ENCODE peak calls at places on chromosomes 11 and 22, in nine cellular contexts. J, K, P, G, S, F, N, I and E are unnamed samples. For H3K4me1, the result is how much of the 10 kb centered on the place peaks cover.

GRCh38 chr11:116605543-116605942 is 167.2 kb downstream of the BUD13 start:
- DNase-seq in J (peak), K (no peak), P (peak), G (no peak), S (peak), F (peak), N (peak), I (no peak), E (no peak)

GRCh38 chr11:106937113-106937512 is 81.2 kb downstream of the GUCY1A2 start:
- DNase-seq in J (no peak), K (no peak), P (no peak), G (no peak), S (no peak), F (no peak), N (no peak), I (no peak), E (no peak)

GRCh38 chr11:86577663-86578636 is 94.5 kb downstream of the ME3 start:
- DNase-seq in J (no peak), K (no peak), P (peak), G (no peak), S (no peak), F (no peak), N (peak), I (peak), E (no peak)

GRCh38 chr11:14373941-14374646 is 15.1 kb upstream of the RRAS2 start:
- DNase-seq in J (no peak), K (no peak), P (peak), G (no peak), S (no peak), F (peak), N (peak), I (no peak), E (no peak)

GRCh38 chr11:102800774-102801173 is 2.8 kb upstream of the MMP1 start:
- DNase-seq in J (no peak), K (no peak), P (no peak), G (no peak), S (no peak), F (no peak), N (no peak), I (no peak), E (no peak)

GRCh38 chr11:65586676-65587075 is 8.9 kb downstream of the KCNK7 start:
- DNase-seq in J (no peak), K (no peak), P (peak), G (no peak), S (no peak), F (peak), N (no peak), I (no peak), E (no peak)

GRCh38 chr22:47367107-47367690 is 604.7 kb downstream of the TBC1D22A start:
- DNase-seq in J (no peak), K (no peak), P (no peak), G (no peak), S (no peak), F (peak), N (no peak), I (no peak), E (no peak)

GRCh38 chr11:43278302-43278956 is 33.4 kb upstream of the API5 start:
- DNase-seq in J (no peak), K (no peak), P (peak), G (no peak), S (no peak), F (peak), N (peak), I (no peak), E (no peak)

GRCh38 chr11:8023831-8024555 is 36.9 kb downstream of the EIF3F start:
- DNase-seq in J (no peak), K (no peak), P (peak), G (no peak), S (no peak), F (no peak), N (no peak), I (no peak), E (no peak)

GRCh38 chr22:49968313-49968830 is 7.8 kb downstream of the PIM3 start:
- DNase-seq in J (peak), K (no peak), P (no peak), G (peak), S (no peak), F (peak), N (no peak), I (peak), E (no peak)

GRCh38 chr22:39073941-39074340 is 3.1 kb upstream of the APOBEC3G start:
- DNase-seq in J (no peak), K (no peak), P (no peak), G (no peak), S (no peak), F (no peak), N (no peak), I (no peak), E (no peak)

GRCh38 chr11:69099193-69099592 is 50.5 kb downstream of the TPCN2 start:
- DNase-seq in J (no peak), K (no peak), P (no peak), G (no peak), S (no peak), F (no peak), N (no peak), I (no peak), E (no peak)

GRCh38 chr22:47088480-47089145 is 326.2 kb downstream of the TBC1D22A start:
- DNase-seq in J (no peak), K (no peak), P (no peak), G (no peak), S (no peak), F (no peak), N (no peak), I (no peak), E (no peak)

GRCh38 chr11:102664001-102664752 is 39.0 kb upstream of the MMP20 start:
- DNase-seq in J (no peak), K (no peak), P (peak), G (no peak), S (no peak), F (peak), N (peak), I (no peak), E (no peak)

GRCh38 chr11:128424271-128424709 is 163.1 kb downstream of the ETS1 start:
- DNase-seq in J (peak), K (no peak), P (peak), G (no peak), S (no peak), F (peak), N (no peak), I (peak), E (no peak)

GRCh38 chr11:44444770-44445321 is 120.6 kb upstream of the CD82 start:
- DNase-seq in J (no peak), K (no peak), P (no peak), G (no peak), S (no peak), F (no peak), N (no peak), I (no peak), E (no peak)

GRCh38 chr11:69475866-69476714 is 5.4 kb upstream of the LINC01488 start:
- DNase-seq in J (no peak), K (no peak), P (no peak), G (no peak), S (no peak), F (peak), N (no peak), I (peak), E (no peak)

GRCh38 chr22:19291580-19292261 is at the start of gene CLTCL1:
- DNase-seq in J (peak), K (peak), P (peak), G (peak), S (no peak), F (peak), N (peak), I (peak), E (peak)

GRCh38 chr11:47373876-47374820 is 4.2 kb downstream of the SPI1 start:
- DNase-seq in J (peak), K (peak), P (peak), G (peak), S (no peak), F (peak), N (peak), I (peak), E (peak)

GRCh38 chr11:27012254-27012921 is 18.5 kb downstream of the FIBIN start:
- DNase-seq in J (no peak), K (no peak), P (peak), G (no peak), S (no peak), F (no peak), N (no peak), I (no peak), E (no peak)

GRCh38 chr11:86068138-86068861 is 584 bp downstream of the PICALM start:
- DNase-seq in J (peak), K (peak), P (peak), G (peak), S (no peak), F (peak), N (peak), I (no peak), E (peak)

GRCh38 chr11:77047007-77047927 is 13.1 kb downstream of the B3GNT6 start:
- DNase-seq in J (peak), K (peak), P (peak), G (peak), S (peak), F (peak), N (peak), I (no peak), E (peak)

GRCh38 chr11:68043349-68044144 is 4.7 kb downstream of the TCIRG1 start:
- DNase-seq in J (peak), K (no peak), P (peak), G (no peak), S (no peak), F (no peak), N (no peak), I (peak), E (no peak)

GRCh38 chr11:44711772-44712608 is 14.8 kb upstream of the TSPAN18 start:
- DNase-seq in J (no peak), K (no peak), P (no peak), G (no peak), S (no peak), F (peak), N (no peak), I (peak), E (no peak)

DNA sequence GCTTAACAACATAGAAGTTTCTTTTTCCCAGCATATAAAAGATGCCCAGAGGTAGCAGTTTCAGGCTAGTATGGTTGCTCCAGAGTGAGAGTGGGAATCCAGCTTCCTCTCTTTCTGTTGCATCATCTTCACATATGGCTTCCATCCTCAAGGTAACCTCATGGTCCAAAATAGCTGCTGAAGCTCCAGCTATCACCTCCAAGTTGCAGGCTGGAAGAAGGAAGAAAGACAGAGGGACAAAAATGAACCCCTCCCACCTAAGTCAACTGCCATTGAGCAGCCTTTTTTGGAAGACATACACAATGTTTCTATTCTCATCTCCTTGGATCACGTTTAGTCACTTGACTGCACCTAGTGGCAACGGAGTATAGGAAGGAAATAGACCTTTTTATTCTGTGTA is 5.3 kb downstream of the CSF2RB start:
- DNase-seq in J (no peak), K (no peak), P (no peak), G (peak), S (no peak), F (no peak), N (no peak), I (no peak), E (no peak)
- H3K4me1 ChIP-seq in J (under half), K (under half), P (under half), G (under half), S (under half), F (under half), N (under half), I (under half), E (under half)

GRCh38 chr11:9386901-9387300 is 2.4 kb downstream of the IPO7 start:
- DNase-seq in J (no peak), K (no peak), P (no peak), G (no peak), S (no peak), F (no peak), N (no peak), I (no peak), E (no peak)
- H3K4me3 ChIP-seq in J (no peak), K (no peak), P (no peak), G (no peak), S (peak), F (peak), N (no peak), I (no peak), E (no peak)

GRCh38 chr11:18221274-18221876 is 15.2 kb downstream of the SAA4 start:
- DNase-seq in J (no peak), K (no peak), P (no peak), G (no peak), S (no peak), F (no peak), N (no peak), I (peak), E (no peak)

GRCh38 chr11:18225906-18226305 is 10.7 kb downstream of the SAA4 start:
- DNase-seq in J (no peak), K (no peak), P (no peak), G (no peak), S (no peak), F (no peak), N (no peak), I (no peak), E (no peak)

GRCh38 chr11:18223937-18224387 is 12.6 kb downstream of the SAA4 start:
- DNase-seq in J (no peak), K (no peak), P (no peak), G (no peak), S (no peak), F (no peak), N (peak), I (no peak), E (no peak)

DNA sequence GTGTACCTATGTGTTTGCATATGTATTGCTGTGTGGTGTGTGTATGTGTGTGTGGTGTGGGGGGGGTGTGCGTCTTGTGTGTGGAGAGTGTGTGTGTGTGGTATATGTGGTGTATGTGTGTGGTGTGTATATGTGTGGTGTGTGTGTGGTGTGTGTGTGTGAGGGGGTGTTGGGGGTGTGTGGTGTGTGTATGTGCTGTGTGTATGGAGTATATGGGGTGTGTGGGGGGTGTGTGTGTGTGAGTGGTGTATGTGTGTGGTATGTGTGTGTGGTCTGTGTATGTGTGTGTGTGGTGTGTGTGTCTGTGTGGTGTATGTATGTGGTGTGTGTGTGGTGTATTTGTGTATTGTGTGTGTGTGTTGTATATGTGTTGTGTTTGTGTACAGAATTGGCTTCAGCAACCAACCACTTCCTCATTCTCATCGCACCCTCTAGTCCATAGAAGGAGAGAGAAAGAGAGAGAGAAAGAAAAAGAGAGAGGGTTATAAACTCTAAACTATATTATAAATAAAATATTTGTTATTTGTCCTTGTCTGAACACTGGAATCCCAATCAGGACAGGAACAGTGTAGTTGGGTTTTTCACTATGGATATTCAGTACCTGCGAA is 13.7 kb downstream of the SAA4 start:
- DNase-seq in J (no peak), K (no peak), P (no peak), G (no peak), S (no peak), F (no peak), N (no peak), I (no peak), E (no peak)
- H3K4me1 ChIP-seq in J (under half), K (under half), P (under half), G (under half), S (under half), F (under half), N (half or more), I (under half), E (under half)

GRCh38 chr22:31103899-31104694 is 3.3 kb downstream of the SELENOM start:
- DNase-seq in J (no peak), K (no peak), P (no peak), G (no peak), S (no peak), F (no peak), N (no peak), I (no peak), E (no peak)

GRCh38 chr22:31104869-31105268 is 2.5 kb downstream of the SELENOM start:
- DNase-seq in J (no peak), K (no peak), P (no peak), G (no peak), S (no peak), F (peak), N (no peak), I (no peak), E (no peak)

GRCh38 chr22:31106001-31106571 is 1.3 kb downstream of the SELENOM start:
- DNase-seq in J (peak), K (no peak), P (no peak), G (no peak), S (no peak), F (peak), N (no peak), I (no peak), E (no peak)

GRCh38 chr22:31106651-31107205 is 640 bp downstream of the SELENOM start:
- DNase-seq in J (peak), K (no peak), P (peak), G (no peak), S (no peak), F (no peak), N (no peak), I (no peak), E (no peak)

GRCh38 chr22:31105282-31105929 is 2.0 kb downstream of the SELENOM start:
- DNase-seq in J (no peak), K (no peak), P (no peak), G (no peak), S (no peak), F (peak), N (no peak), I (no peak), E (no peak)
- H3K4me3 ChIP-seq in J (no peak), K (no peak), P (no peak), G (no peak), S (no peak), F (no peak), N (no peak), I (peak), E (no peak)

DNA sequence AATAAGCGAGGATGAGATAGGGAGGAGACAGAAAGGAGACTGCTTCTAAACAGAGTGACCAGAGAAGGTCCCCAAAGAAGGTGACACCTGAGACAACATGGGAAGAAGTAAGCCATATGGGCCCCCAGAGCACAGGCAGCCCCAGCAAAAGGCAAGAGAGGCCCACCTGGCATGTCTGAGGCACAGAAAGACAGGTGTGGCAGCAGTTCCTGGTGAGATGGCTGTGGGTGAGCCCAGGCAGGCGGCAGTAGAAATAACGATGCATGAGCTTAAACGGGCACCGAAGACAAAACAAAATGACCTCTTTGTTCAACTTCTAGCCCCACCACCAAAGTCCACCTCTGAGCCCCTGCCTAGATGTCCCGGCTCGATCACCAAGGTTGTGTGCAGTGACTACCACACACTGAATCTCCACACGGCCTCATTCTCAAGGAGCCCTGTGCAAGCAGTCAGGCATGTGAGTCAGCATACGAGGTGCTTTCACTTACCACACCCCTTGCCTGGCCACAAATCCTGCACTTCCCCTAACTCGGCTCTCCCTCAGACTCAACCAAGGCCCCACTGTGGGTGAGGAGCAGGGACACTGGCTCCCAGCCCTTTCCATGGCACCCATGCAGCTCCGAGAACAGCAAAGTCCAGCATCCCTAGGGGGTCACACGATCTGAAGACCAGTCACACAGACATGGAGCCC is 77.6 kb downstream of the PACSIN2 start:
- DNase-seq in J (no peak), K (no peak), P (peak), G (peak), S (no peak), F (peak), N (no peak), I (peak), E (no peak)
- H3K4me1 ChIP-seq in J (half or more), K (under half), P (under half), G (under half), S (half or more), F (under half), N (half or more), I (under half), E (under half)

DNA sequence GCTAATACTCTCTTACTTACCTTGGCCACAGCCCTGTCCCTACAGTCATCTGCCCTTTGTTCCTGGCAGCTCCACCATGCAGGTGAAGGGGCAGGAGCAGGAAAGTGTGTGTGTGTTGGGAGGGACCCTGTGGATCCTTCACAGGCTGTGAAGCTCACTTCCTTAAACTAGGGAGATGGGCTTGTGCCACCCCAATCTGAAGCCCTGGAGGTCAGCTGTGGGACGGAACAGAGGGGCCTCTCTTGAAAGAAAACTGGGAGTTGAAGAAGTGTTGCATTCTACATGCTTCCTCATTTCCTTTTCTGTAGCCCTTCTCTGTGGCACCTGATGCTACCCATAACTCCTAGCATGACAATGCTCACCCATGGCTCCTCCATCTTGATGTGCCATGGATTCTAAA is 11.7 kb downstream of the FADS1 start:
- DNase-seq in J (no peak), K (no peak), P (no peak), G (no peak), S (no peak), F (no peak), N (no peak), I (no peak), E (no peak)
- H3K4me3 ChIP-seq in J (no peak), K (no peak), P (no peak), G (no peak), S (no peak), F (no peak), N (no peak), I (no peak), E (no peak)